ENCODE peak calls at places on chromosomes 5 and 9, in four cellular contexts. One of them, this sample, is unnamed.

GRCh38 chr5:9411142-9411541 is 134.7 kb downstream of the SEMA5A start:
- DNase-seq in GM20000: no peak
- DNase-seq in AG04449: no peak
- DNase-seq in tibial artery: no peak
- DNase-seq in this sample: no peak

GRCh38 chr9:94553029-94553938 is 1.6 kb upstream of the PCAT7 start:
- DNase-seq in GM20000: no peak
- DNase-seq in AG04449: no peak
- DNase-seq in tibial artery: no peak
- DNase-seq in this sample: no peak

GRCh38 chr9:4086119-4087088 is 213.5 kb downstream of the GLIS3 start:
- DNase-seq in GM20000: no peak
- DNase-seq in AG04449: no peak
- DNase-seq in tibial artery: no peak
- DNase-seq in this sample: no peak

GRCh38 chr5:150587830-150588494 is 52.5 kb upstream of the SYNPO start:
- DNase-seq in GM20000: no peak
- DNase-seq in AG04449: no peak
- DNase-seq in tibial artery: no peak
- DNase-seq in this sample: no peak

GRCh38 chr5:135133698-135134515 is 99.9 kb upstream of the PITX1 start:
- DNase-seq in GM20000: no peak
- DNase-seq in AG04449: no peak
- DNase-seq in tibial artery: no peak
- DNase-seq in this sample: no peak

GRCh38 chr9:95627802-95628201 is 111.0 kb upstream of the PTCH1 start:
- DNase-seq in GM20000: no peak
- DNase-seq in AG04449: no peak
- DNase-seq in tibial artery: no peak
- DNase-seq in this sample: peak

GRCh38 chr5:16492398-16493175 is 27.0 kb upstream of the ZNF622 start:
- DNase-seq in GM20000: no peak
- DNase-seq in AG04449: peak
- DNase-seq in tibial artery: peak
- DNase-seq in this sample: peak

GRCh38 chr5:105767265-105767664 is 1903.5 kb downstream of the EFNA5 start:
- DNase-seq in GM20000: no peak
- DNase-seq in AG04449: no peak
- DNase-seq in tibial artery: no peak
- DNase-seq in this sample: no peak

GRCh38 chr5:45696206-45696836 is at the start of gene HCN1:
- DNase-seq in GM20000: peak
- DNase-seq in AG04449: no peak
- DNase-seq in tibial artery: peak
- DNase-seq in this sample: no peak

GRCh38 chr5:179318193-179318955 is 26.9 kb downstream of the ADAMTS2 start:
- DNase-seq in GM20000: no peak
- DNase-seq in AG04449: no peak
- DNase-seq in tibial artery: no peak
- DNase-seq in this sample: no peak

GRCh38 chr5:34991486-34992238 is 56.1 kb downstream of the AGXT2 start:
- DNase-seq in GM20000: no peak
- DNase-seq in AG04449: no peak
- DNase-seq in tibial artery: no peak
- DNase-seq in this sample: no peak

GRCh38 chr5:178826216-178826615 is 33.5 kb upstream of the ZNF354B start:
- DNase-seq in GM20000: no peak
- DNase-seq in AG04449: no peak
- DNase-seq in tibial artery: no peak
- DNase-seq in this sample: no peak

GRCh38 chr5:179801304-179802206 is 5.1 kb downstream of the MGAT4B start:
- DNase-seq in GM20000: peak
- DNase-seq in AG04449: no peak
- DNase-seq in tibial artery: peak
- DNase-seq in this sample: no peak

GRCh38 chr9:75176037-75176436 is 87.7 kb downstream of the OSTF1 start:
- DNase-seq in GM20000: no peak
- DNase-seq in AG04449: no peak
- DNase-seq in tibial artery: no peak
- DNase-seq in this sample: no peak

GRCh38 chr9:130383979-130384676 is 60.6 kb upstream of the ASS1 start:
- DNase-seq in GM20000: no peak
- DNase-seq in AG04449: no peak
- DNase-seq in tibial artery: no peak
- DNase-seq in this sample: no peak

GRCh38 chr9:120612218-120612617 is 32.3 kb upstream of the CDK5RAP2 start:
- DNase-seq in GM20000: no peak
- DNase-seq in AG04449: no peak
- DNase-seq in tibial artery: no peak
- DNase-seq in this sample: no peak

GRCh38 chr5:127599847-127600246 is 49.0 kb upstream of the CTXN3 start:
- DNase-seq in GM20000: no peak
- DNase-seq in AG04449: no peak
- DNase-seq in tibial artery: no peak
- DNase-seq in this sample: no peak

GRCh38 chr5:132746592-132747063 is 598 bp upstream of the CCNI2 start:
- DNase-seq in GM20000: no peak
- DNase-seq in AG04449: no peak
- DNase-seq in tibial artery: no peak
- DNase-seq in this sample: no peak

GRCh38 chr9:546797-547223 is 294.7 kb upstream of the DMRT1 start:
- DNase-seq in GM20000: no peak
- DNase-seq in AG04449: no peak
- DNase-seq in tibial artery: peak
- DNase-seq in this sample: peak

GRCh38 chr9:7735311-7735710 is 64.3 kb downstream of the DMAC1 start:
- DNase-seq in GM20000: no peak
- DNase-seq in AG04449: no peak
- DNase-seq in tibial artery: no peak
- DNase-seq in this sample: no peak

GRCh38 chr5:126961702-126962101 is 68.7 kb downstream of the MARCHF3 start:
- DNase-seq in GM20000: no peak
- DNase-seq in AG04449: no peak
- DNase-seq in tibial artery: no peak
- DNase-seq in this sample: peak

DNA sequence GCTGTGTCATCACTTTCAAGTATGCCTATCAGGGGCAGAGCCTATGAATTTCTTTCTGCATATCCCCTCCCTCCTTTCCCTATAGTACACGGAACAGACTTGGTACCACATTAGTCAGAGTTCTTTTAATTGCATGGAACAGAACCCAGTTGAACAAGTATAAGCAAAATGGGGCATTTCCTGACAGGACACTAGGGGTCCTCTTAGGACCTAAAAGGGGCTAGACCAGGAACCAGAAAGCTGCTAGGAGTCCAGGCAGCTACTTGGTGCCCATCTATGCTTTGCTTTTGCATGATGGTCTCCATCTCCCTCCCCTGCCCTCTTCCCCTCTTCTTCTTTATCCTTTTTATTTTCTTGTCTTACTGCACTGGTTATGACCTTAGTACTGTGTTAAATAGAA is 5.9 kb downstream of the BSPRY start:
- DNase-seq in GM20000: no peak
- DNase-seq in AG04449: no peak
- DNase-seq in tibial artery: no peak
- DNase-seq in this sample: peak
- TF ChIP-seq CTCF in GM20000: no peak
- TF ChIP-seq CTCF in AG04449: no peak
- TF ChIP-seq CTCF in tibial artery: no peak
- TF ChIP-seq CTCF in this sample: peak

DNA sequence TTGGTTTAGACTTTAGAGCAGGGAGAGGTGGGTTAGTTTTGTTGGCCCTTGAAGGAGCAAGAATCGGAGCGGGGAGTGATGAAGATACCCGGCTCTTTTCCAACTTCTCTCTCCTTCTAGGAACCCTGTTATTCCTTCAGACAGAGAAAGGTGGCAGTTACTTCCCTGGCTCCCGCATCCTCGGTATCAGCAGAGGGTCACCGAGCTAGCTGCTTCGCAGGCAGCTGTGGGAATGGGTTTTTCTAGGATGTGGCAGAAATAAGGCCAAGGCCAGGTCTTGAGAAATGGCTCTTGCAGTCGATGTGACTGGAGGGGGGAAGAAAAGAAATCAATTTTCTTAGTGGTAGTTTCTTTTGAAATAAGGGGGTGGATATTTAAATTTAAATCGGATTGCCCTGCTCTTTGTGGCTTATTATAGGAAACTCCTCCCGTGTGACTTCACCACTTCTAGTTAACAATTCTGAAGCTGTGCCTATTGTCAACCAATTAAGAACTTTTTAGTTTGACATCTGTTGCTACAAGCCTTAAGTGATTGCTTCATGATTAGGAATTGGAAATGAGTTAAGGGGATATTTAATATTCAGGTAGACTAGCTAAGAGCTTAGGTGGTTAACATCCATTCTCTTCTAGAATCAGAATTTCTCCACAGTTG is 1.4 kb downstream of the SAP30L start:
- DNase-seq in GM20000: no peak
- DNase-seq in AG04449: no peak
- DNase-seq in tibial artery: no peak
- DNase-seq in this sample: no peak
- TF ChIP-seq CTCF in GM20000: no peak
- TF ChIP-seq CTCF in AG04449: no peak
- TF ChIP-seq CTCF in tibial artery: no peak
- TF ChIP-seq CTCF in this sample: no peak

GRCh38 chr5:61139094-61139873 is 23.0 kb downstream of the SMIM15 start:
- DNase-seq in GM20000: no peak
- DNase-seq in AG04449: no peak
- DNase-seq in tibial artery: no peak
- DNase-seq in this sample: no peak
- TF ChIP-seq CTCF in GM20000: no peak
- TF ChIP-seq CTCF in AG04449: peak
- TF ChIP-seq CTCF in tibial artery: no peak
- TF ChIP-seq CTCF in this sample: peak

GRCh38 chr5:123094919-123095693 is 6.1 kb downstream of the PRDM6 start:
- DNase-seq in GM20000: no peak
- DNase-seq in AG04449: no peak
- DNase-seq in tibial artery: peak
- DNase-seq in this sample: no peak
- TF ChIP-seq CTCF in GM20000: no peak
- TF ChIP-seq CTCF in AG04449: no peak
- TF ChIP-seq CTCF in tibial artery: peak
- TF ChIP-seq CTCF in this sample: no peak

DNA sequence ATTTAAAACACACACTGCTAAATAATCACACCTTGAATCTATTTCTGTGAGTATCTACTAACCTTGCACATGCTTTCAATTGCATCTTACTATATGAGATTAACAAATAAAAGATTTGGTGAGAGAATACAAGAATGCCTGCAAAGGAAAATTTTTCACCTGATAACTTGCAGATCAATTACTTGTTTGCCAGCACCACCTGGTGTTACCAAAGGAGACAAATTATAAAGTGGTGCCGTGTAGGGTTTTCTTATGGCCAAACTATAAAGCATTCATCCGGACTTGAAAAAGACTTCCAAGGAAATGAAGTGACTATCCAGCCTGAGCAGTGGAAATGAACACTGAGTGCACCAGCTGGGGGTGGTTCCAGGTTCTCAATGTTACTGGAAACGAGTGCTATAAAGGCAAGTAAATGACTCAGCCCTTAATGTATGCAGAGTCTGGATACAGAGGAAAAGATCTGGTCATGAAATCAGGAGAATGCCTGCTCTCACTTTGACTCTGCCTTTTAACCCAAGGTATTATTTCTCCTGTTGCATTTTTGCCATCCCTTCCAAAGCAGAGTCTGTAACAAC is 113.2 kb downstream of the DNAH5 start:
- DNase-seq in GM20000: no peak
- DNase-seq in AG04449: no peak
- DNase-seq in tibial artery: no peak
- DNase-seq in this sample: no peak
- TF ChIP-seq CTCF in GM20000: no peak
- TF ChIP-seq CTCF in AG04449: no peak
- TF ChIP-seq CTCF in tibial artery: no peak
- TF ChIP-seq CTCF in this sample: peak

This sample was measured in HFFc6.